ENCODE peak calls at places on chromosome 7, in eight cellular contexts. W is activated CD4-positive, CD25-positive, alpha-beta regulatory T cell treated with anti-CD3 and anti-CD28 coated beads, Interleukin-2, amount 50 U/mL, for 72 hours; X is H54; E is heart left ventricle; C is SK-N-SH; B is hepatic stellate cell; Y is choroid plexus epithelial cell; U is Right ventricle myocardium inferior. M is an unnamed sample.

GRCh38 chr7:127252736-127253288 is at the start of gene GRM8:
- DNase-seq in W (peak; percentile 32), X (peak; percentile 35), E (peak; percentile 65), C (peak; percentile 89), B (peak; percentile 37), Y (peak; percentile 26), U (peak; percentile 71), M (peak; percentile 42)

GRCh38 chr7:41579961-41580935 is 122.6 kb downstream of the INHBA start:
- DNase-seq in W (no peak), X (peak; percentile 36), E (no peak), C (no peak), B (peak; percentile 27), Y (peak; percentile 53), U (no peak), M (peak; percentile 97)

GRCh38 chr7:4136501-4137110 is 545.5 kb upstream of the FOXK1 start:
- DNase-seq in W (no peak), X (no peak), E (no peak), C (peak; percentile 59), B (no peak), Y (no peak), U (no peak), M (no peak)

GRCh38 chr7:73647725-73648592 is 19.7 kb upstream of the VPS37D start:
- DNase-seq in W (no peak), X (no peak), E (no peak), C (peak; percentile 87), B (no peak), Y (no peak), U (peak; percentile 45), M (no peak)

GRCh38 chr7:82348251-82348650 is 95.3 kb downstream of the CACNA2D1 start:
- DNase-seq in W (no peak), X (no peak), E (no peak), C (no peak), B (no peak), Y (no peak), U (no peak), M (no peak)

GRCh38 chr7:137209151-137209822 is 134.2 kb downstream of the PTN start:
- DNase-seq in W (no peak), X (no peak), E (no peak), C (no peak), B (no peak), Y (no peak), U (no peak), M (no peak)

GRCh38 chr7:78435355-78435754 is 636.8 kb downstream of the PHTF2 start:
- DNase-seq in W (no peak), X (no peak), E (no peak), C (no peak), B (no peak), Y (no peak), U (no peak), M (no peak)

GRCh38 chr7:129785457-129786178 is 167.1 kb downstream of the UBE2H start:
- DNase-seq in W (no peak), X (no peak), E (no peak), C (no peak), B (no peak), Y (no peak), U (peak; percentile 44), M (no peak)

GRCh38 chr7:155983176-155983815 is 171.0 kb upstream of the SHH start:
- DNase-seq in W (no peak), X (no peak), E (no peak), C (no peak), B (no peak), Y (no peak), U (no peak), M (no peak)